ENCODE peak calls at places on chromosomes 13 and 19, in nine cellular contexts. M is stomach, X is upper lobe of left lung, C is esophagus muscularis mucosa, R is SK-N-SH, W is HepG2, T is GM12878, I is H1, N is transverse colon. P is an unnamed sample.

GRCh38 chr13:96003304-96003703 is 49.9 kb downstream of the UGGT2 start:
- DNase-seq in R (no peak), T (no peak), W (no peak), N (no peak), C (no peak), I (no peak), M (no peak), X (no peak), P (no peak)

GRCh38 chr19:55986487-55986886 is at the start of gene NLRP5:
- DNase-seq in T (no peak), M (no peak), I (no peak), W (no peak), N (no peak), X (no peak), C (no peak), R (no peak), P (no peak)

GRCh38 chr19:5718032-5718578 is 1.8 kb downstream of the LONP1 start:
- DNase-seq in R (no peak), W (no peak), N (no peak), M (no peak), I (no peak), X (no peak), T (no peak), C (no peak), P (no peak)

GRCh38 chr19:50046649-50047503 is 21.1 kb downstream of the ZNF473 start:
- DNase-seq in T (no peak), X (peak; percentile 59), R (peak; percentile 50), I (no peak), C (no peak), W (peak; percentile 60), N (peak; percentile 50), M (peak; percentile 29), P (peak; percentile 73)

GRCh38 chr19:31085125-31085524 is 264.1 kb downstream of the TSHZ3 start:
- DNase-seq in R (no peak), I (no peak), T (no peak), X (no peak), N (no peak), W (no peak), C (no peak), M (no peak), P (no peak)

GRCh38 chr13:29859971-29860370 is 9.6 kb upstream of the UBL3 start:
- DNase-seq in T (no peak), I (no peak), N (no peak), C (no peak), M (no peak), W (no peak), X (no peak), R (no peak), P (no peak)

GRCh38 chr19:51107406-51108065 is 673 bp downstream of the CTU1 start:
- DNase-seq in I (no peak), M (no peak), W (peak; percentile 37), X (no peak), T (no peak), N (no peak), R (no peak), C (no peak), P (peak; percentile 75)

GRCh38 chr19:9945319-9945966 is 9.1 kb upstream of the OLFM2 start:
- DNase-seq in I (no peak), W (peak; percentile 10), T (no peak), N (peak; percentile 73), M (peak; percentile 41), C (peak; percentile 93), X (peak; percentile 27), R (peak; percentile 78), P (peak; percentile 93)

GRCh38 chr13:110305544-110305943 is 1.4 kb downstream of the COL4A1 start:
- DNase-seq in W (no peak), N (no peak), C (no peak), R (no peak), M (no peak), X (no peak), T (no peak), I (no peak), P (no peak)

GRCh38 chr13:110306960-110307696 is at the start of the genes COL4A1 and COL4A2:
- DNase-seq in R (peak; percentile 84), T (no peak), W (no peak), I (no peak), X (no peak), M (no peak), C (no peak), N (peak; percentile 61), P (no peak)

GRCh38 chr13:110305949-110306339 is 1.0 kb downstream of the COL4A1 start:
- DNase-seq in C (no peak), M (no peak), R (no peak), W (no peak), N (no peak), I (no peak), X (no peak), T (no peak), P (no peak)

GRCh38 chr13:110307697-110308376 is 753 bp downstream of the COL4A2 start:
- DNase-seq in T (no peak), W (no peak), C (no peak), I (no peak), M (no peak), R (no peak), X (no peak), N (no peak), P (no peak)

GRCh38 chr13:110306340-110306959 is 507 bp downstream of the COL4A1 start:
- DNase-seq in I (no peak), W (no peak), T (no peak), C (no peak), R (peak; percentile 64), X (no peak), N (no peak), M (no peak), P (peak; percentile 77)
- TF ChIP-seq POLR2AphosphoS5 in I (no peak), W (no peak), T (no peak), C (no peak), R (no peak), X (no peak), N (no peak), M (no peak), P (no peak)

DNA sequence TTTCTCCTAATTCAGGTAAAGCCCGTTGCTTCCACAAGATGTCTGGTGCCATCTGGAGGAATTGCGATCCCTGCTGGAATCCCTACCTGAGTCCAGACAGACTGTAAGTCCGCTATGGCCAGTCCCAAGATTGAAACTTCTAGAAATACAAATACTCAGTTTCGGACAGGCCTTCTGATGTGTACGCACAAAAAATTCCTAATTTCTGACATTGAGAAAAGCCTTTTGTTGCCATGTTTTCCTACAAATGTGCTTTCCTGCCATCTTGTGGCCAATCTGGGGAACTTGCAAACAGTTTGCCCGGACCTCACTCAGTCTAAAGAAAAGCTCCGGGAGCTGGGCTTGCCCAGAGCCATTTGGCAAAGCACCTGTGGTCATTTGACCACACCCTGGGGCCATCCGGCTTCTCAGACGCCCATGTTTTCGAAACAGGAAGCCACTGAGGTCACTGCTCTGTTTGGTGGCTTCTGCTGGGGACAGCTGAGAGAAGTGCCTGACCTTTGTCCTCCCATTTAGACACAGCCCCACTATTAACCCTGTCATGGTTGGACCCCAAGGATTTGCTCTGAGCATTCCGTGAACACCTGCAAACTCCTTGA is 79.4 kb downstream of the SLC15A1 start:
- DNase-seq in C (no peak), W (peak; percentile 81), R (peak; percentile 77), T (peak; percentile 13), I (peak; percentile 15), X (peak; percentile 80), M (peak; percentile 73), N (peak; percentile 82), P (peak; percentile 91)
- TF ChIP-seq CTCF in C (peak; percentile 82), W (peak; percentile 82), R (peak; percentile 89), T (peak; percentile 86), I (peak; percentile 68), X (peak; percentile 71), M (no peak), N (peak; percentile 84), P (peak; percentile 79)

GRCh38 chr13:33281951-33282595 is 3.5 kb downstream of the STARD13 start:
- DNase-seq in T (no peak), I (no peak), X (no peak), W (no peak), C (no peak), M (no peak), R (no peak), N (no peak), P (no peak)

GRCh38 chr13:33279414-33279813 is 6.1 kb downstream of the STARD13 start:
- DNase-seq in N (peak; percentile 64), C (no peak), R (no peak), I (no peak), T (no peak), W (no peak), X (no peak), M (no peak), P (no peak)

GRCh38 chr13:33280550-33280905 is 5.0 kb downstream of the STARD13 start:
- DNase-seq in X (no peak), R (no peak), C (no peak), I (no peak), W (no peak), T (no peak), N (no peak), M (no peak), P (no peak)

GRCh38 chr13:33279898-33280549 is 5.5 kb downstream of the STARD13 start:
- DNase-seq in W (peak; percentile 47), R (no peak), I (no peak), X (no peak), C (no peak), T (no peak), N (no peak), M (no peak), P (no peak)

DNA sequence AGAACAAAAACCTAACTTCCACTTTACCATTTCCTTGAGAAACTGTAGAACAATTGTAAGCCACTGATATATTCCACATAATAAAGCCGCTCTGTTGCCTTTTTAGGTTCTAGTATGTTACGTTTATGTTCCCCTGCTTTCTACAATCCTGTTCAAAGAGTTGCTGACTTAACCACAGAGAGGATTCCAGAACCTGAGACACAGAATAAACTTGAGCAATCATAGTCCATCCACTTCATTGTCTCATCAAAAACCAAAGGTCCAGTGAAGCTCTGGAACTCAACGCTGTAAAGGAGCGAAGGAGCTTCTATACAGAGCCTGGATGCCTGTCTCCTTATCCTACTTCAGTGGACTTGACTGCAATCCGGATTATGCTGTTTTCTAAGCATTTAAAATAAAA is 4.6 kb downstream of the STARD13 start:
- DNase-seq in C (no peak), X (no peak), I (no peak), T (no peak), R (no peak), W (no peak), N (no peak), M (no peak), P (no peak)
- TF ChIP-seq EP300 in C (no peak), X (no peak), I (no peak), T (no peak), R (no peak), W (no peak), N (no peak), M (no peak), P (no peak)

DNA sequence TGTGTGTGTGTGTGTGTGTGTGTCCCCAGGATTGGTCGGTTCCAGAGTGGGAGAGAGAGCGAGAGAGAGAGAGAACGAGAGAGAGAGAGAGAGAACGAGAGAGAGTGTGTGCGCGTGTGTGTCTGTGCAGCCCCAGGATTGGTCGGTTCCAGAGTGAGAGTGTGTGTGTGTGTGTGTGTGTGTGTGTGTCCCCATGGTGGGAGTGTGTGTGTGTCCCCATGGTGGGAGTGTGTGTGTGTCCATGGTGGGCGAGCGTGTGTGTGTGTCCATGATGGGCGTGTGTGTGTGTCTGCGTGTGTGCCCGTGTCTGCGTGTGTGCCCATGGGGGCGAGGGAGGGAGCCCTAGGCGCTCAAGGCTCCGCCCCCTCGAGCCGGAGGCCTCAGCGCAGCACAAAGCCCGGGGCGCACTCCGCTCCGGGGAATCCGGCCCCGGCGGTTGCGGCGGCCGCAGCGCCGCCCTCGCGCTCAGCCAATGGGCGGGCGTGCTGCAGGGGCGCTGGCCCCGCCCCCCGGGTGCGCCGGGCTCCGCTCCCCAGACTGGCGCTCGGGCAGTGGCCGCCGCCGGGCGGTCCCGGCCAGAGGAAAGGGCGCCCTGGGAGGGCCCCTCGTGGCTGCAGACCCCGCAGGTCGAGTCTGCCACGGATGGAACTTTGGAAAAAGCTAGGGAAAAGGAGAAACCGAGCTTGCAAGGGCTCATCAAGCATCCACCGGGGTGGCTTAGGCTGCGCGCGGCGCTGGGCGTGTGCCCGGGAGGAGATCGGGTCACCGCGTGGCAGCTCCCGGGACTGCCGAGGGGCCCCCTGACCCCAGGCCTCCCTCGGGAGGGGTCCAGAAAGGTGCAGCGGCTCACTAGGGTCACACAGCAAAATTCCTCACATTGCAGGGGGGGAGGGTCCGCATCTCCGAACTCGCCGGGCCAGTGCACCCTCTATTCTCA is 96.2 kb downstream of the INSR start:
- DNase-seq in X (peak; percentile 93), C (peak; percentile 97), I (peak; percentile 59), W (peak; percentile 86), T (peak; percentile 81), N (peak; percentile 94), M (peak; percentile 95), R (peak; percentile 97), P (peak; percentile 91)
- TF ChIP-seq POLR2AphosphoS5 in X (no peak), C (peak; percentile 62), I (peak; percentile 38), W (peak; percentile 54), T (peak; percentile 77), N (peak; percentile 29), M (peak; percentile 66), R (peak; percentile 70), P (no peak)